ENCODE peak calls at places on chromosomes 13 and 19, in eight cellular contexts. Z, M, K, R, F, C, T and N are unnamed samples.

GRCh38 chr19:55437410-55437809 is 5.7 kb downstream of the SHISA7 start:
- DNase-seq in Z (peak; percentile 67), M (peak; percentile 48), K (no peak), R (no peak), F (peak; percentile 71), C (peak; percentile 60), T (no peak), N (no peak)

GRCh38 chr19:16612631-16613030 is 15.4 kb downstream of the MED26 start:
- DNase-seq in Z (no peak), M (no peak), K (no peak), R (no peak), F (no peak), C (no peak), T (no peak), N (no peak)

GRCh38 chr13:36724141-36724540 is 50.3 kb downstream of the SERTM1 start:
- DNase-seq in Z (no peak), M (no peak), K (no peak), R (no peak), F (no peak), C (no peak), T (no peak), N (no peak)

GRCh38 chr19:18919895-18920204 is 335 bp downstream of the DDX49 start:
- DNase-seq in Z (no peak), M (peak; percentile 13), K (no peak), R (no peak), F (no peak), C (no peak), T (no peak), N (no peak)

GRCh38 chr19:47523473-47523872 is 8.6 kb upstream of the NAPA start:
- DNase-seq in Z (no peak), M (no peak), K (no peak), R (no peak), F (no peak), C (no peak), T (no peak), N (no peak)

GRCh38 chr19:28065026-28065425 is 1147.9 kb downstream of the UQCRFS1 start:
- DNase-seq in Z (no peak), M (no peak), K (no peak), R (no peak), F (no peak), C (no peak), T (no peak), N (no peak)

GRCh38 chr13:59479629-59480028 is 684.1 kb downstream of the DIAPH3 start:
- DNase-seq in Z (no peak), M (no peak), K (no peak), R (no peak), F (no peak), C (no peak), T (no peak), N (no peak)

GRCh38 chr13:25218011-25218410 is 45.9 kb upstream of the AMER2 start:
- DNase-seq in Z (no peak), M (no peak), K (no peak), R (no peak), F (no peak), C (no peak), T (no peak), N (no peak)

GRCh38 chr13:49367640-49368431 is 76.0 kb downstream of the CAB39L start:
- DNase-seq in Z (no peak), M (no peak), K (no peak), R (no peak), F (no peak), C (no peak), T (no peak), N (no peak)

GRCh38 chr13:91240341-91240740 is 107.1 kb upstream of the MIR17HG start:
- DNase-seq in Z (no peak), M (no peak), K (no peak), R (no peak), F (no peak), C (no peak), T (no peak), N (no peak)

GRCh38 chr13:112605531-112605990 is 17.6 kb upstream of the TUBGCP3 start:
- DNase-seq in Z (no peak), M (no peak), K (no peak), R (no peak), F (no peak), C (no peak), T (no peak), N (no peak)

GRCh38 chr13:43663474-43664090 is 123.2 kb downstream of the ENOX1 start:
- DNase-seq in Z (no peak), M (no peak), K (no peak), R (no peak), F (no peak), C (no peak), T (no peak), N (no peak)

GRCh38 chr19:55494172-55494761 is 6.0 kb downstream of the SSC5D start:
- DNase-seq in Z (peak; percentile 90), M (no peak), K (no peak), R (no peak), F (peak; percentile 44), C (no peak), T (no peak), N (no peak)

GRCh38 chr13:67133476-67133875 is 96.7 kb downstream of the PCDH9 start:
- DNase-seq in Z (no peak), M (no peak), K (no peak), R (no peak), F (no peak), C (no peak), T (no peak), N (no peak)

GRCh38 chr13:95262837-95263381 is 38.3 kb downstream of the ABCC4 start:
- DNase-seq in Z (no peak), M (no peak), K (no peak), R (no peak), F (no peak), C (no peak), T (no peak), N (no peak)

GRCh38 chr13:61575941-61576340 is 160.3 kb upstream of the PCDH20 start:
- DNase-seq in Z (no peak), M (no peak), K (no peak), R (no peak), F (no peak), C (no peak), T (no peak), N (no peak)

GRCh38 chr19:33302974-33303790 is 848 bp upstream of the CEBPA start:
- DNase-seq in Z (peak; percentile 52), M (no peak), K (no peak), R (no peak), F (peak; percentile 79), C (no peak), T (no peak), N (peak; percentile 53)

GRCh38 chr19:33301011-33301899 is 1.1 kb downstream of the CEBPA start:
- DNase-seq in Z (peak; percentile 34), M (no peak), K (no peak), R (no peak), F (no peak), C (no peak), T (no peak), N (no peak)

GRCh38 chr19:33301900-33302174 is 497 bp downstream of the CEBPA start:
- DNase-seq in Z (no peak), M (no peak), K (no peak), R (no peak), F (no peak), C (no peak), T (no peak), N (no peak)

GRCh38 chr19:33303791-33304759 is 1.7 kb upstream of the CEBPA start:
- DNase-seq in Z (peak; percentile 47), M (no peak), K (no peak), R (no peak), F (no peak), C (no peak), T (no peak), N (no peak)

DNA sequence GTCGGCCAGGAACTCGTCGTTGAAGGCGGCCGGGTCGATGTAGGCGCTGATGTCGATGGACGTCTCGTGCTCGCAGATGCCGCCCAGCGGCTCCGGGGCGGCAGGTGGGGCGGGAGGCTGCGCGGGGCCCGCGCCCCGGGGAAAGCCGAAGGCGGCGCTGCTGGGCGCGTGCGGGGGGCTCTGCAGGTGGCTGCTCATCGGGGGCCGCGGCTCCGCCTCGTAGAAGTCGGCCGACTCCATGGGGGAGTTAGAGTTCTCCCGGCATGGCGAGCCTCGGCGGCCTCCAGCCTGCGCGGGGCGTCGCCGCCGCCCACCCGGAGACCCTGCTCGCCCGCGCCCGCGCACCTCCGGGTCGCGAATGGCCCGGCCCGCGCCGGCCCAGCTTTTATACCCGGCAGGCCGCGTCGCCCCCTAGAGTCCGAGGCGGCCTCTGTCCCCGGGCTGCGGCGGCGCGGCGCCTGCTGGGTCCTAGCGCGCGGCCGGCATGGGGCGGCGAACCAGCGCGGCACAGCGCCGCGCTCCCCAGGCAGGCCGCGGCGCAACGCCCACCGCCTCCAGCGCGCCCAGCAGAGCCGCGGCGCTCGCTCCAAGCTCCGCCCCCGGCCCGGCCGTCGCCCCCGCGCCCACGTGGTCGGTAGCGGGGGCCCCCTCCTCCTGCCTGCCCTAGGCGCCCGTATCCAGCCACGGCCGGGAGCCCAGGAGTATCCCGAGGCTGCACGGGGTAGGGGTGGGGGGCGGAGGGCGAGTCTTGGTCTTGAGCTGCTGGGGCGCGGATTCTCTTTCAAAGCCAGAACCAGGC is at the start of gene CEBPA:
- DNase-seq in Z (peak; percentile 75), M (peak; percentile 29), K (peak; percentile 46), R (peak; percentile 23), F (peak; percentile 92), C (peak; percentile 88), T (no peak), N (peak; percentile 88)
- TF ChIP-seq CTCF in Z (peak; percentile 90), M (no peak), K (peak; percentile 88), R (no peak), F (peak; percentile 40), C (peak; percentile 20), T (no peak), N (peak; percentile 14)

DNA sequence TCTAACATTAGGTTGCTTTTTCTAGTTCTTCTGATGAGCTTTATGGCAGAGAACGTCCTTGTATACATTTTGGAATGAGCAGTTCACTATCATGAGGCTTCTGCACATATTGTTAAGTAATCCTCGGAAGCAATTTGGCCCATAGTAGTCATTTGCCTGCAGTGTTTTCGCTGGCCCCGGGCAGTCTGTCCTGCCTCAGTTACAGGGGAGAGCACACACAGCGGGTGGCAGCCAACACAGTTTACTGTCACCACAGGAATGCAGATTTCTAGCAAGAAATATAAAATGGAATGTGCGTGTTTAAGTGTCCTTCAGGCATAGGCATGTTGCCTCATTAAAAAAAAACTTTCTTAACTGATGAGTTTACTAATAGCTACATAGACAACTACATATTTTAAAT is 71.5 kb upstream of the GJB6 start:
- DNase-seq in Z (no peak), M (no peak), K (no peak), R (no peak), F (no peak), C (no peak), T (no peak), N (no peak)
- H3K36me3 ChIP-seq in Z (no peaks in the 10 kb centered on the region), M (no peaks in the 10 kb centered on the region), K (no peaks in the 10 kb centered on the region), R (no peaks in the 10 kb centered on the region), F (no peaks in the 10 kb centered on the region), C (no peaks in the 10 kb centered on the region), T (no peaks in the 10 kb centered on the region), N (no peaks in the 10 kb centered on the region)

DNA sequence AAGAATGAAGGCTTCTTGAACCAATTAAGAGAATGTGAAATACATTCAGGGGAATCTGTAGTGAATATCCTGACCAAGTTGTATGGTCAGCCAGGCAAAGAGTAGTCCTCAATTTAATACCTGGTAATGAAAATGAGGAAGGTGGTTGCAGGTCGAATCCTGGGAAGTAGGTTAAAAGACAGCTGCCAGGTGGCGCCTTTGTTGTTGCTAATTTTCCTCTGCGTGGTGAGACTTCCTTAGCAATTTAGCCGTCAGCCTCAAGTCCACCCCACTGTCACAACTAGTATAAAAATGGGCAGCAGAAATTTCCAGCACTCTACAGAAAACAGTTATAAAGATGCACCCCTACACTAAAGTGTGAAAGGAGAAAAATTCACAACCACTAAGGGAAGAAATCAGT is 235.7 kb downstream of the NHLRC3 start:
- DNase-seq in Z (no peak), M (no peak), K (no peak), R (no peak), F (no peak), C (no peak), T (no peak), N (no peak)
- TF ChIP-seq CTCF in Z (no peak), M (no peak), K (no peak), R (no peak), F (no peak), C (no peak), T (no peak), N (peak; percentile 28)

GRCh38 chr19:56601375-56601774 is 6.3 kb downstream of the ZNF71 start:
- DNase-seq in Z (no peak), M (no peak), K (no peak), R (no peak), F (no peak), C (no peak), T (no peak), N (no peak)
- H3K36me3 ChIP-seq in Z (no peaks in the 10 kb centered on the region), M (no peaks in the 10 kb centered on the region), K (peaks cover 87% of the 10 kb centered on the region), R (peaks cover 10% of the 10 kb centered on the region), F (peaks cover 13% of the 10 kb centered on the region), C (no peaks in the 10 kb centered on the region), T (peaks cover 6% of the 10 kb centered on the region), N (peaks cover 7% of the 10 kb centered on the region)